ENCODE peak calls at places on chromosomes 16 and 17, in eight cellular contexts. R is cardiac muscle cell, A is prostate gland, C is ovary, Z is fibroblast of lung, X is kidney, T is heart right ventricle, M is HL-60. J is an unnamed sample.

GRCh38 chr17:10623786-10624338 is 33.2 kb downstream of the MYH3 start:
- DNase-seq in Z (no peak), T (no peak), X (no peak), M (no peak), R (no peak), C (no peak), A (no peak), J (no peak)

GRCh38 chr16:60203525-60204124 is 1469.5 kb upstream of the GOT2 start:
- DNase-seq in A (no peak), T (no peak), M (no peak), C (no peak), Z (peak; percentile 35), R (peak; percentile 3), X (no peak), J (no peak)

GRCh38 chr16:2096853-2097620 is 38.7 kb downstream of the PKD1 start:
- DNase-seq in C (no peak), T (no peak), X (peak; percentile 96), R (no peak), Z (peak; percentile 36), A (no peak), M (no peak), J (no peak)

GRCh38 chr17:43056051-43056450 is 31.0 kb downstream of the RND2 start:
- DNase-seq in M (no peak), Z (no peak), R (no peak), X (no peak), A (no peak), T (no peak), C (no peak), J (no peak)

GRCh38 chr17:68248886-68249872 is 1.3 kb downstream of the AMZ2 start:
- DNase-seq in R (no peak), X (no peak), T (no peak), A (no peak), C (no peak), M (peak; percentile 59), Z (no peak), J (no peak)

GRCh38 chr17:3678095-3678820 is 9.6 kb downstream of the EMC6 start:
- DNase-seq in X (no peak), A (no peak), T (no peak), M (no peak), R (no peak), C (no peak), Z (peak; percentile 71), J (no peak)

GRCh38 chr17:31690118-31690517 is 168.9 kb downstream of the COPRS start:
- DNase-seq in R (no peak), C (no peak), T (no peak), M (no peak), Z (peak; percentile 49), A (no peak), X (no peak), J (no peak)

GRCh38 chr17:20234266-20234665 is 225.1 kb downstream of the SPECC1 start:
- DNase-seq in Z (no peak), T (no peak), M (no peak), C (no peak), A (no peak), R (no peak), X (no peak), J (no peak)

GRCh38 chr17:15264542-15264941 is 584 bp downstream of the PMP22 start:
- DNase-seq in Z (no peak), R (no peak), C (no peak), A (peak; percentile 26), T (peak; percentile 36), X (peak; percentile 81), M (no peak), J (peak; percentile 84)

GRCh38 chr17:38439436-38439835 is 11.2 kb downstream of the ARHGAP23 start:
- DNase-seq in X (no peak), M (no peak), R (no peak), T (no peak), Z (no peak), C (no peak), A (no peak), J (no peak)

GRCh38 chr17:47735139-47735464 is 2.1 kb downstream of the TBX21 start:
- DNase-seq in Z (no peak), M (no peak), C (peak; percentile 1), R (no peak), A (no peak), X (no peak), T (no peak), J (no peak)

GRCh38 chr17:47735536-47736011 is 2.5 kb downstream of the TBX21 start:
- DNase-seq in T (no peak), M (no peak), A (no peak), X (no peak), Z (no peak), C (peak; percentile 2), R (no peak), J (no peak)

GRCh38 chr17:47739150-47739549 is 6.1 kb downstream of the TBX21 start:
- DNase-seq in X (no peak), M (no peak), R (no peak), T (no peak), C (no peak), A (no peak), Z (no peak), J (no peak)

GRCh38 chr17:47738178-47738577 is 5.1 kb downstream of the TBX21 start:
- DNase-seq in A (no peak), M (no peak), Z (no peak), X (no peak), R (no peak), T (no peak), C (no peak), J (no peak)

DNA sequence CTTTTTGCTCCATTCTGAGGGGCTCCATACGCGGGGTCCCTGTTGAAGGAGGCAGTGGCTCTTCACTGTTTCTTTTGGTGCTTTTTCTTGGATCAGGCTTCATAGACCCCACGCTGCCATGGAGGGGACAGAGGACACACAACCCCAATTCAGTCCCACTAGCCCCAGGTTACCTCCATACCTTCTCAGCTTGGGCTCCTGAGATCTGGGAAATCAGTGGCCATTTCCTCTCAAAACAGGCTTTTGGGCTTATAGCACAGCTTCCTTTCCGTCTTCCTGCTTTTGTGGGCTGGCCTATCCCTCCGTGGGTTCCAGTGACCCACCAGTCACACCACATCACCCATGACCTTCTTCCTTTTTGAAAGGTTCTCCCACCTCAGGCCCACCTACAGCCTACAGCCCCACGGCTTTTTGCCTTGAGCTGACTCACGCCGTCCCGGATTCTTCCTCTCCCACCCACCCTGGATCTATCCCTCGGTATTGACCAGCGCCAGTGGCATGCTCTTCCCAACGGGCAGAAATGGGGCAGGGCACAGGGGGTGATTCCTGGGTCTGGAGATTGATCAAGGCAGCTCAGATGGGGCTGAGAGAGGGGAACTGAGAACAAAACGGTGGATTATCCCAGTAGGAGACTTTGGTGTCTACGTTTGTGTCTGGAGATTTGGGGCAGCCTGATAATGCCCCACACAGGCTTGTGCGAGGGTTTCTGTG is 3.6 kb downstream of the TBX21 start:
- DNase-seq in C (peak; percentile 1), M (no peak), T (no peak), X (no peak), A (no peak), Z (no peak), R (no peak), J (no peak)
- H3K27ac ChIP-seq in C (no peak overlapping the region), M (no peak overlapping the region), T (no peak overlapping the region), X (no peak overlapping the region), A (no peak overlapping the region), Z (no peak overlapping the region), R (no peak overlapping the region), J (no peak overlapping the region)

DNA sequence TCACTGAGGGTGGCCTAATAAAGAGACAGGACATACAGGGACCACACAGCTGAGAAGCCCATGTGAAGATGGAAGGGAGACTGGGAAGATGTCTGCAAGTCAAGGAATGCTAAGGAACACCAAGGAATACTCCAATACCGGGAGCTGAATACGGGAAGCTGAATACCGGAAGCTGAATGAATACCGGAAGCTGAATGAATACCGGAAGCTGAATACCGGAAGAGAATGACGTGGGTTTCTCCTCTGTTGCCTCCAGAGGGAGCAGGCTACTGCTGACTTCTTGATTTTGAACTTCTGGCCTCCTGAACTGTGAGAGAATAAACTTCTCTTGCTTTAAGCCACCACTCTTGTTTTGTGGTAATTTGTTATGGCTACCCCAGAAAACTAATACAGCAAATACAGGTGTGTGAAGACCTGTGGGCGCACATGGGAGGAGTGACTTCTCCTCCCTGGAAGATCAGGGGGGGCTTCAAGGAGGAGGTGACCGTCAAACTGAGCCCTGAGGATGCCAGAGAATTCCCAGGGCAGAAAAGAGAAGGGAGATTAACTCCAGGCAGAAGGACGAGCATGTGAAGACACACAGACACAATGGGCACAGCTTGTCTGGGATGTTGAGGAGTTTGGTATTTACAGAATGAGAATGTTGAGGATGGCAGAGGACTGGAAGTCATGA is 259.9 kb downstream of the IRF8 start:
- DNase-seq in X (no peak), R (peak; percentile 5), T (no peak), A (no peak), Z (no peak), M (no peak), C (no peak), J (no peak)
- TF ChIP-seq CTCF in X (no peak), R (no peak), T (no peak), A (no peak), Z (no peak), M (no peak), C (no peak), J (no peak)

GRCh38 chr16:13181432-13181831 is 280.0 kb downstream of the SHISA9 start:
- DNase-seq in C (no peak), T (no peak), R (no peak), M (no peak), X (no peak), Z (no peak), A (no peak), J (no peak)

GRCh38 chr16:13189250-13189649 is 287.9 kb downstream of the SHISA9 start:
- DNase-seq in M (no peak), C (no peak), A (no peak), Z (no peak), X (no peak), T (no peak), R (no peak), J (no peak)

GRCh38 chr16:13186813-13187212 is 285.4 kb downstream of the SHISA9 start:
- DNase-seq in T (no peak), X (no peak), M (no peak), A (no peak), C (no peak), Z (no peak), R (no peak), J (no peak)
- H3K27ac ChIP-seq in T (no peak overlapping the region), X (no peak overlapping the region), M (no peak overlapping the region), A (no peak overlapping the region), C (no peak overlapping the region), Z (no peak overlapping the region), R (no peak overlapping the region), J (no peak overlapping the region)

GRCh38 chr16:46651305-46651704 is 30.1 kb upstream of the SHCBP1 start:
- DNase-seq in R (no peak), A (no peak), Z (no peak), C (no peak), X (no peak), T (no peak), M (no peak), J (no peak)
- TF ChIP-seq CTCF in R (no peak), A (no peak), Z (no peak), C (no peak), X (no peak), T (no peak), M (no peak), J (no peak)

GRCh38 chr17:75109407-75110236 is at the start of gene ARMC7:
- DNase-seq in X (peak; percentile 98), Z (peak; percentile 72), M (peak; percentile 92), R (peak; percentile 82), A (peak; percentile 83), C (peak; percentile 87), T (peak; percentile 90), J (peak; percentile 96)
- H3K27ac ChIP-seq in X (peak within 1 kb of the TSS; percentile 71), Z (no peak within 1 kb of the TSS), M (peak within 1 kb of the TSS; percentile 52), R (no peak within 1 kb of the TSS), A (peak within 1 kb of the TSS; percentile 75), C (no peak within 1 kb of the TSS), T (peak within 1 kb of the TSS; percentile 79), J (peak within 1 kb of the TSS; percentile 83)